ENCODE peak calls at places on chromosomes 16 and 17, in six cellular contexts. U is stimulated activated CD4-positive, alpha-beta T cell treated with anti-CD3 and anti-CD28 coated beads, TNF-alpha, amount 100 ng/mL, for 48 hours; R is amygdala; N is lung microvascular endothelial cell; S is COR-L47; L is germinal center. T is an unnamed sample.
A peak's percentile ranks its signal among the peaks of the same experiment; 100 is the strongest.

GRCh38 chr16:68786685-68787418 is 49.8 kb downstream of the CDH1 start:
- DNase-seq in U (no peak), R (no peak), N (no peak), S (peak; percentile 9), L (no peak), T (peak; percentile 71)

GRCh38 chr17:29705352-29705751 is 82.6 kb upstream of the CORO6 start:
- DNase-seq in U (no peak), R (no peak), N (no peak), S (no peak), L (no peak), T (no peak)

GRCh38 chr17:13306310-13306962 is 288.6 kb upstream of the ELAC2 start:
- DNase-seq in U (no peak), R (no peak), N (no peak), S (no peak), L (no peak), T (peak; percentile 28)

GRCh38 chr16:27748868-27749546 is 199.1 kb downstream of the KATNIP start:
- DNase-seq in U (peak; percentile 8), R (no peak), N (peak; percentile 70), S (peak; percentile 33), L (peak; percentile 76), T (peak; percentile 52)

GRCh38 chr16:3902731-3903130 is 22.2 kb upstream of the CREBBP start:
- DNase-seq in U (no peak), R (no peak), N (no peak), S (no peak), L (no peak), T (no peak)

GRCh38 chr17:14198013-14198412 is 38.6 kb downstream of the CDRT15 start:
- DNase-seq in U (no peak), R (no peak), N (no peak), S (no peak), L (no peak), T (peak; percentile 13)

GRCh38 chr17:64024781-64025731 is 4.6 kb upstream of the ICAM2 start:
- DNase-seq in U (no peak), R (no peak), N (no peak), S (no peak), L (no peak), T (no peak)

GRCh38 chr17:62595484-62595883 is 32.0 kb upstream of the MRC2 start:
- DNase-seq in U (no peak), R (no peak), N (no peak), S (no peak), L (no peak), T (no peak)

GRCh38 chr16:72991645-72992044 is 56.3 kb downstream of the ZFHX3 start:
- DNase-seq in U (no peak), R (no peak), N (no peak), S (no peak), L (no peak), T (no peak)

GRCh38 chr17:66551839-66552238 is 249.4 kb downstream of the PRKCA start:
- DNase-seq in U (no peak), R (no peak), N (no peak), S (no peak), L (no peak), T (no peak)

GRCh38 chr16:27817038-27817437 is 246.5 kb downstream of the GSG1L start:
- DNase-seq in U (no peak), R (no peak), N (no peak), S (no peak), L (no peak), T (no peak)

GRCh38 chr17:60224064-60224463 is 74.3 kb downstream of the CA4 start:
- DNase-seq in U (no peak), R (no peak), N (no peak), S (no peak), L (no peak), T (no peak)

GRCh38 chr17:62824290-62825135 is 16.4 kb upstream of the MARCHF10 start:
- DNase-seq in U (no peak), R (no peak), N (peak; percentile 64), S (no peak), L (no peak), T (no peak)

GRCh38 chr17:64940055-64940454 is 20.8 kb upstream of the LRRC37A3 start:
- DNase-seq in U (no peak), R (no peak), N (no peak), S (no peak), L (no peak), T (no peak)

T was measured in NCI-H146.